ENCODE peak calls at places on chromosome 15, in eight cellular contexts. G is body of pancreas, E is gastrocnemius medialis, T is psoas muscle, S is uterus, L is foreskin keratinocyte, O is mesenchymal stem cell, B is cardiac muscle cell. A is an unnamed sample.

GRCh38 chr15:33852094-33852493 is 116.2 kb upstream of the CHRM5 start:
- DNase-seq in G (no peak), O (no peak), B (peak; percentile 52), L (no peak), E (no peak), T (no peak), S (no peak), A (no peak)

GRCh38 chr15:22224241-22224671 is 143.9 kb downstream of the OR4M2 start:
- DNase-seq in G (no peak), L (no peak), O (no peak), E (no peak), S (no peak), T (no peak), B (no peak), A (no peak)

GRCh38 chr15:90207252-90207651 is 6.1 kb downstream of the SEMA4B start:
- DNase-seq in T (no peak), G (no peak), S (no peak), O (no peak), E (no peak), B (no peak), L (no peak), A (no peak)

GRCh38 chr15:52252781-52253180 is 42.8 kb downstream of the MYO5C start:
- DNase-seq in B (peak; percentile 88), L (peak; percentile 91), G (no peak), E (no peak), S (no peak), T (no peak), O (peak; percentile 95), A (no peak)

GRCh38 chr15:88450125-88450798 is 16.9 kb downstream of the MRPL46 start:
- DNase-seq in E (no peak), S (peak; percentile 36), B (peak; percentile 80), L (peak; percentile 33), T (peak; percentile 40), G (peak; percentile 52), O (peak; percentile 66), A (peak; percentile 38)

GRCh38 chr15:84804005-84804803 is 13.0 kb upstream of the ALPK3 start:
- DNase-seq in T (no peak), E (no peak), B (no peak), L (no peak), S (no peak), O (no peak), G (no peak), A (no peak)

GRCh38 chr15:101201411-101202174 is 50.3 kb downstream of the CHSY1 start:
- DNase-seq in O (peak; percentile 98), S (peak; percentile 92), G (peak; percentile 50), E (peak; percentile 78), B (peak; percentile 98), T (peak; percentile 89), L (peak; percentile 91), A (peak; percentile 75)

GRCh38 chr15:25172691-25173090 is 217.9 kb downstream of the SNRPN start:
- DNase-seq in S (no peak), O (no peak), E (no peak), B (no peak), L (no peak), G (peak; percentile 5), T (no peak), A (no peak)

GRCh38 chr15:52153900-52154895 is 37.0 kb downstream of the GNB5 start:
- DNase-seq in T (no peak), E (no peak), G (no peak), L (no peak), S (no peak), O (no peak), B (no peak), A (no peak)

GRCh38 chr15:89903858-89904130 is 9.0 kb downstream of the ARPIN start:
- DNase-seq in S (no peak), T (no peak), O (no peak), E (no peak), G (no peak), L (no peak), B (no peak), A (no peak)

GRCh38 chr15:82045179-82045891 is 483 bp downstream of the MEX3B start:
- DNase-seq in B (peak; percentile 61), G (peak; percentile 17), L (peak; percentile 49), O (peak; percentile 80), S (peak; percentile 36), T (peak; percentile 42), E (peak; percentile 14), A (no peak)

GRCh38 chr15:69086427-69087205 is 72.1 kb downstream of the NOX5 start:
- DNase-seq in T (no peak), E (no peak), G (no peak), L (no peak), B (no peak), O (no peak), S (no peak), A (no peak)
- H3K27ac ChIP-seq in T (no peak overlapping the region), E (no peak overlapping the region), G (no peak overlapping the region), L (no peak overlapping the region), B (no peak overlapping the region), O (no peak overlapping the region), S (no peak overlapping the region), A (no peak overlapping the region)

DNA sequence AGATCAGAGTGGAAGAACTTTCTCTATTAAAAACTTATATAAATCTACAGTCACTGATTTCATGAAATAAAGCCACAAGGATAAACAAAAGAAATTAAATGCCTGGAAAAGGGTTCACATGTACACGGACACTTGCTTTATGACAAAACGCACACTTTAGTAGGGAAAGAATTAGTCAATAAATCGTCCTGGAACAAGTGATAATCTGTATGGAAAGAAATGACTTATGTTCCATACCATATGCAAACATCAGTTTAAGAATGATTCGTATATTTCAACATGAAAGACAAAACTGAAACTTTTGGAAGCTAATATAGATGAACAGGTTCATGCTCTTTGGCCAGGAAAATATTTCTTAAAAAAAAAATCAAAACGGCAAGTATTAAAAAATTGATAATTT is 40.2 kb downstream of the MEF2A start:
- DNase-seq in E (no peak), O (no peak), L (no peak), B (no peak), G (no peak), S (no peak), T (no peak), A (no peak)
- H3K27me3 ChIP-seq in E (no peaks in the 10 kb centered on the region), O (no peaks in the 10 kb centered on the region), L (no peaks in the 10 kb centered on the region), B (no peaks in the 10 kb centered on the region), G (no peaks in the 10 kb centered on the region), S (no peaks in the 10 kb centered on the region), T (no peaks in the 10 kb centered on the region), A (no peaks in the 10 kb centered on the region)

GRCh38 chr15:79981861-79982455 is 11.0 kb upstream of the BCL2A1 start:
- DNase-seq in O (no peak), E (no peak), L (no peak), G (no peak), B (no peak), S (no peak), T (no peak), A (no peak)

GRCh38 chr15:79978260-79978659 is 7.3 kb upstream of the BCL2A1 start:
- DNase-seq in B (no peak), T (no peak), L (no peak), E (no peak), O (no peak), S (no peak), G (no peak), A (no peak)

GRCh38 chr15:79977431-79977940 is 6.5 kb upstream of the BCL2A1 start:
- DNase-seq in G (no peak), S (no peak), L (no peak), E (no peak), B (no peak), O (no peak), T (no peak), A (no peak)

GRCh38 chr15:79973445-79974180 is 2.6 kb upstream of the BCL2A1 start:
- DNase-seq in L (no peak), B (no peak), T (no peak), E (no peak), O (no peak), S (no peak), G (no peak), A (no peak)

GRCh38 chr15:79978694-79979519 is 7.9 kb upstream of the BCL2A1 start:
- DNase-seq in T (no peak), L (peak; percentile 40), B (peak; percentile 79), E (no peak), S (no peak), G (no peak), O (peak; percentile 29), A (no peak)
- H3K27ac ChIP-seq in T (peak overlapping the region; percentile 67), L (no peak overlapping the region), B (peak overlapping the region; percentile 22), E (peak overlapping the region; percentile 62), S (no peak overlapping the region), G (no peak overlapping the region), O (no peak overlapping the region), A (peak overlapping the region; percentile 48)

GRCh38 chr15:40436892-40437753 is 3.6 kb upstream of the BAHD1 start:
- DNase-seq in G (no peak), L (no peak), O (no peak), B (no peak), S (no peak), T (no peak), E (no peak), A (no peak)
- H3K27me3 ChIP-seq in G (no peaks in the 10 kb centered on the region), L (peaks cover 72% of the 10 kb centered on the region), O (peaks cover 64% of the 10 kb centered on the region), B (peaks cover 18% of the 10 kb centered on the region), S (no peaks in the 10 kb centered on the region), T (peaks cover 9% of the 10 kb centered on the region), E (peaks cover 28% of the 10 kb centered on the region), A (no peaks in the 10 kb centered on the region)

DNA sequence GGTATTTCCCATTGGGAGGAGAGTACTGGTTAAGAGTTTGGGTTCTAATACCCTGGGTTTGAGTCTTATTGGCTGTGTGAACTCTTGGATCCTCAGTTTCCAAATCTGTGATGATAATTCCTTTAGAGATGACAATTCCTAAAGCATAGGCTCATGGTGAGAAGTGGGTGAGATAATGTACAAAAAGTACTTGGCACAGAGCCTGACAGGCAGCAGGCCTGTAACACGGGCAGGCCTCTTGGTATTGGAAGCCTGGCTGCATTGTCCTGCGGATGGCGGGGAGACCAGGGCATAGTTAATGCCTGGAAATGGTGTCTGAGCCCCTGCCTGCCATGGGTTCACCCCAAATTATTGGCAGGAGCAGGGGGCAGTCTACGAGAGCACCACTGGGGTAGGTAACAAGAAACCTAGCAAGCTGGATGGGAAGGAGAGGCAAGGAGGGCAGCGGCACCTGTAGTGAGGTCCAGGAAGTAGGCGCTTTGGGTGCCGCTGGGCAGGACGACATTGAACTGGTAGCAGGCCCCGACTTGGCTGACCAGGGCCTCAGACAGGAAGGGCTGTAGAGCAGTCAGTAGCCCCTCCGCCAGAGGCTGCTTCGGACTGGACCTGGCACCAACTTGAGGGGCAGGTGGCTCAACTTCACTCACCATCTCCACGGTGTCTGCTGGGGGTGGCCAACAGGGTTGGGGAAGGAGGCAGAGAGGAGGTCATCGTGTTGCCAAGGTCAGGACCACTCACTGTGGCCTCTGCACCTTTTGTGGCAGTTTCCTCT is 7.7 kb downstream of the STOML1 start:
- DNase-seq in S (no peak), O (no peak), B (peak; percentile 41), L (no peak), T (no peak), E (no peak), G (no peak), A (no peak)
- H3K27ac ChIP-seq in S (peak overlapping the region; percentile 87), O (peak overlapping the region; percentile 99), B (no peak overlapping the region), L (peak overlapping the region; percentile 4), T (peak overlapping the region; percentile 84), E (peak overlapping the region; percentile 88), G (no peak overlapping the region), A (peak overlapping the region; percentile 95)

GRCh38 chr15:43868412-43868811 is 41.6 kb downstream of the WDR76 start:
- DNase-seq in G (no peak), T (no peak), B (peak; percentile 38), L (no peak), S (no peak), E (no peak), O (no peak), A (no peak)
- H3K27me3 ChIP-seq in G (no peaks in the 10 kb centered on the region), T (no peaks in the 10 kb centered on the region), B (no peaks in the 10 kb centered on the region), L (no peaks in the 10 kb centered on the region), S (no peaks in the 10 kb centered on the region), E (no peaks in the 10 kb centered on the region), O (no peaks in the 10 kb centered on the region), A (no peaks in the 10 kb centered on the region)

GRCh38 chr15:48520376-48521155 is 124.9 kb downstream of the FBN1 start:
- DNase-seq in O (no peak), G (no peak), T (no peak), B (no peak), L (no peak), E (no peak), S (no peak), A (no peak)
- H3K27ac ChIP-seq in O (no peak overlapping the region), G (no peak overlapping the region), T (no peak overlapping the region), B (no peak overlapping the region), L (no peak overlapping the region), E (no peak overlapping the region), S (no peak overlapping the region), A (no peak overlapping the region)